ENCODE peak calls at places on chromosomes 4 and X, in seven cellular contexts. N, A, F, U, C, O and K are unnamed samples.

GRCh38 chr4:137700072-137700471 is 167.8 kb upstream of the PCDH18 start:
- DNase-seq in N (no peak), F (no peak), C (no peak), A (peak; percentile 61), U (no peak), O (no peak), K (no peak)

GRCh38 chr4:140012688-140013087 is 141.3 kb downstream of the MAML3 start:
- DNase-seq in C (no peak), U (peak; percentile 62), F (peak; percentile 79), N (peak; percentile 71), A (peak; percentile 86), O (peak; percentile 10), K (peak; percentile 17)

GRCh38 chr4:156195914-156196313 is 242.2 kb upstream of the CTSO start:
- DNase-seq in N (no peak), A (no peak), C (no peak), F (no peak), U (no peak), O (no peak), K (peak; percentile 25)

GRCh38 chr4:127622923-127623754 is 9.6 kb upstream of the INTU start:
- DNase-seq in F (no peak), U (no peak), O (no peak), A (peak; percentile 30), N (no peak), C (peak; percentile 80), K (no peak)

GRCh38 chr4:122360754-122361153 is 18.1 kb upstream of the ADAD1 start:
- DNase-seq in A (no peak), N (no peak), F (no peak), C (no peak), U (no peak), O (no peak), K (no peak)

GRCh38 chr4:95023110-95023509 is 265.4 kb downstream of the BMPR1B start:
- DNase-seq in O (no peak), U (no peak), F (no peak), A (peak; percentile 11), C (no peak), N (no peak), K (no peak)

GRCh38 chr4:122542411-122543236 is 78.2 kb downstream of the IL21 start:
- DNase-seq in O (peak; percentile 68), U (no peak), C (no peak), N (no peak), F (peak; percentile 39), A (peak; percentile 85), K (peak; percentile 39)

GRCh38 chr4:40254961-40255721 is 58.3 kb downstream of the RHOH start:
- DNase-seq in A (peak; percentile 87), O (no peak), F (peak; percentile 25), U (no peak), C (no peak), N (no peak), K (no peak)

GRCh38 chr4:82380344-82380743 is 6.6 kb upstream of the HNRNPD start:
- DNase-seq in N (peak; percentile 62), C (peak; percentile 90), A (no peak), F (no peak), O (no peak), U (no peak), K (no peak)

GRCh38 chr4:141473952-141474351 is 162.4 kb upstream of the IL15 start:
- DNase-seq in F (peak; percentile 32), O (no peak), U (no peak), A (peak; percentile 80), C (no peak), N (no peak), K (no peak)

GRCh38 chrX:151762802-151763201 is 28.3 kb downstream of the CNGA2 start:
- DNase-seq in N (no peak), A (no peak), F (no peak), C (no peak), U (no peak), O (no peak), K (no peak)

GRCh38 chrX:154732421-154733071 is 18.3 kb downstream of the GAB3 start:
- DNase-seq in F (no peak), U (no peak), O (no peak), A (peak; percentile 77), C (no peak), N (no peak), K (no peak)

GRCh38 chrX:39599339-39599738 is 498.4 kb downstream of the BCOR start:
- DNase-seq in C (no peak), O (no peak), A (no peak), N (no peak), F (no peak), U (no peak), K (no peak)

GRCh38 chrX:150032742-150033141 is 94.5 kb upstream of the EOLA2 start:
- DNase-seq in U (no peak), O (no peak), C (no peak), A (peak; percentile 73), N (peak; percentile 24), F (peak; percentile 51), K (no peak)

GRCh38 chrX:134443020-134443419 is 16.9 kb upstream of the HPRT1 start:
- DNase-seq in O (peak; percentile 58), C (no peak), F (no peak), N (no peak), A (no peak), U (no peak), K (no peak)

GRCh38 chr4:122810669-122811068 is 16.0 kb upstream of the FGF2 start:
- DNase-seq in A (peak; percentile 65), F (no peak), O (no peak), U (no peak), C (no peak), N (no peak), K (no peak)

GRCh38 chr4:71050809-71051208 is 57.4 kb downstream of the DCK start:
- DNase-seq in C (no peak), O (no peak), F (no peak), U (no peak), N (no peak), A (no peak), K (no peak)

GRCh38 chr4:145012841-145013240 is 85.2 kb downstream of the ANAPC10 start:
- DNase-seq in U (no peak), F (peak; percentile 39), N (no peak), A (peak; percentile 67), O (no peak), C (no peak), K (no peak)

GRCh38 chr4:159009521-159009920 is 93.4 kb upstream of the RAPGEF2 start:
- DNase-seq in N (no peak), A (peak; percentile 15), C (no peak), U (no peak), F (no peak), O (no peak), K (no peak)

GRCh38 chrX:119266364-119266995 is 30.4 kb downstream of the PGRMC1 start:
- DNase-seq in U (no peak), O (peak; percentile 19), C (no peak), N (peak; percentile 25), F (no peak), A (peak; percentile 19), K (peak; percentile 52)

GRCh38 chr4:27568952-27569319 is 708.3 kb downstream of the STIM2 start:
- DNase-seq in A (no peak), O (no peak), N (no peak), U (no peak), F (no peak), C (no peak), K (no peak)

DNA sequence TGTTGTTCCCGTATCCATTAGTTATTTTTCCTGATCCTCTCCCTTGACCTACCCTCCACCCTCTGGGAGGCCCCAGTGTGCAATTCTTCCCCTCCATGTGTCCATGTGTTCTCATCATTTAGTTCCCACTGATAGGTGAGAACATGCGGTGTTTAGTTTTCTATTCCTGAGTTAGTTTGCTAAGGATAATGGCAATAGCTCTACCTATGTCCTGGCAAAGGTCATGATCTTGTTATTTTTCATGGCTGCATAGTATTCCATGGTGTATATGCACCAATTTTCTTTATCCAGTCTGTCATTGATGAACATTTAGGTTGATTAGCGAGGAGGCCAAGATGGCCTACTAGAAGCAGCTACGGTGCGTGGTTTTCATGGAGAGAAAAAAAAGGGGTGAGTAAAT is 714.1 kb downstream of the STIM2 start:
- DNase-seq in A (no peak), O (no peak), U (no peak), F (no peak), N (no peak), C (no peak), K (no peak)
- TF ChIP-seq CTCF in A (no peak), O (no peak), U (no peak), F (no peak), N (no peak), C (no peak), K (no peak)

DNA sequence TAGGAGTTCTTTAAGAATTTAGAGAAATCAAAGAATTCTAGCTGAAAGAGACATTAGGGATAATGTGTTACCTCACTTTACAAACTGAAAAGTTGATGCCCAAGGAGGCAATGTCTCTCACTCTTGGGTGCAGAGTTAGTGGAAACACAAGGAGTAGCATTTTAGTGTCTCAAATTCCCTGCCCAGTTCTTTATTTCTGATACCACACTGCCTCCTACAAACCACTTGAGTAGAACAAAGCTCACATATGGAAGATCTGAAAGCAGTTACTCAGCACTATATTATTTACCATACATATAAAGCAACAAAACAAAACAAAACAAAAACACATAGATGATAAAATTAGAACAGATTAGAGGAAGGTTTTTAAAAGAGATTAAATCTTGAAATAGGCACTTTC is 124.2 kb downstream of the REELD1 start:
- DNase-seq in A (peak; percentile 23), N (no peak), U (no peak), F (no peak), C (no peak), O (peak; percentile 33), K (no peak)
- TF ChIP-seq CTCF in A (no peak), N (no peak), U (no peak), F (no peak), C (no peak), O (peak; percentile 31), K (peak; percentile 47)

GRCh38 chrX:15600071-15600470 is 689 bp downstream of the ACE2 start:
- DNase-seq in N (no peak), C (no peak), O (no peak), A (no peak), U (no peak), F (no peak), K (no peak)

GRCh38 chrX:15598031-15598430 is 2.7 kb downstream of the ACE2 start:
- DNase-seq in C (no peak), U (no peak), O (no peak), F (no peak), A (no peak), N (no peak), K (no peak)

DNA sequence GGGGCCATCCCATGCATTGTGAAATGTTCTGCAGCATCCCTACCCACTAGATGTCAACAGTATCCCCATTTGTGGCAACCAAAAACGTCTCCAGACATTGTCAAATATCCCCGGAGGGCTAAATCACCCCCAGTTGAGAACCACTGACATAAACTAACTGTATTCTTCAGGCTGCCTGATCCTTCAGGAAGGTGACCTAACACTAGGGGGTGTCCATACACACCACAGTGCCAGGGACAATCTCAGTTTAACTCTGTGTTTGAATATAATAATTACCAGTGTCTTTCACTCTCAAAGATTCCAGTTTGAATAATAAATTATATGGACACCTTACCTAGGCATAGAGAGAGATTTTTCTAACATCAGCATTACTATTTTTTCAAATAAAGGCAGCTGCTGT is 6.4 kb downstream of the ACE2 start:
- DNase-seq in A (no peak), U (no peak), N (no peak), F (no peak), O (no peak), C (no peak), K (no peak)
- TF ChIP-seq CTCF in A (peak; percentile 28), U (peak; percentile 26), N (peak; percentile 38), F (no peak), O (no peak), C (no peak), K (no peak)

DNA sequence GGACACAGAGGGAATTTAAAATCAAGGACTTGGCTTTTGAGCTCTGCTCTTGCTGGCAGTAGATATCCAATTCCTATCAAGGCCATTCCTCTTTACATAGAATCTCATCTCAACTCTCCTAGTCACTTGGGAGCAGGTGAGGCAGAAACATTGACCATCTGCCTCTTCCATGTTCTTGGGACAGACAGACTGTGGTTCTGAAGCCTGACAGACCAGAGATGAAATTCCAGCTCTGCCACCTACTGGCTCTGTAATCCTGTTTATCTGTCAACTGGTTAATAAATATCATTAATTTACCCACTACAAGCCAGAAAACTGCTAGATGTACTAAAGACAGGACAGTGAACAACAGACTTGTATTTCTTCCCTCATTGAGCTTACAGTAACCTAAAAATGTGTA is 300.8 kb downstream of the ADGRL3 start:
- DNase-seq in N (no peak), C (no peak), U (no peak), F (no peak), A (peak; percentile 22), O (no peak), K (no peak)
- TF ChIP-seq CTCF in N (no peak), C (no peak), U (no peak), F (no peak), A (peak; percentile 31), O (no peak), K (no peak)